ENCODE peak calls at places on chromosomes 2 and 18, in seven cellular contexts. W is brain microvascular endothelial cell, A is HL-60, C is right cardiac atrium, I is ovary, E is right lobe of liver, O is K562. T is an unnamed sample.

GRCh38 chr2:132550285-132550684 is 119.7 kb downstream of the LYPD1 start:
- DNase-seq in W (no peak), A (no peak), C (no peak), I (no peak), E (no peak), O (no peak), T (no peak)

GRCh38 chr2:201933792-201934229 is 99.8 kb upstream of the FZD7 start:
- DNase-seq in W (no peak), A (no peak), C (no peak), I (no peak), E (no peak), O (no peak), T (no peak)

GRCh38 chr2:96506016-96506906 is 1.1 kb upstream of the NEURL3 start:
- DNase-seq in W (no peak), A (no peak), C (no peak), I (no peak), E (no peak), O (no peak), T (no peak)

GRCh38 chr18:48002933-48003365 is 72.5 kb upstream of the SMAD2 start:
- DNase-seq in W (peak), A (no peak), C (peak), I (no peak), E (peak), O (no peak), T (no peak)

GRCh38 chr18:72940509-72940908 is 72.7 kb upstream of the NETO1 start:
- DNase-seq in W (no peak), A (no peak), C (no peak), I (no peak), E (no peak), O (no peak), T (no peak)

GRCh38 chr2:224778474-224778877 is 62.3 kb upstream of the CCDC195 start:
- DNase-seq in W (peak), A (peak), C (peak), I (no peak), E (no peak), O (peak), T (peak)

GRCh38 chr2:222976521-222977076 is 75.4 kb upstream of the KCNE4 start:
- DNase-seq in W (no peak), A (no peak), C (no peak), I (no peak), E (no peak), O (no peak), T (no peak)

GRCh38 chr2:205727174-205727573 is 44.9 kb downstream of the NRP2 start:
- DNase-seq in W (no peak), A (no peak), C (no peak), I (no peak), E (no peak), O (no peak), T (no peak)

GRCh38 chr2:31028415-31028814 is 109.8 kb downstream of the GALNT14 start:
- DNase-seq in W (no peak), A (no peak), C (no peak), I (no peak), E (no peak), O (no peak), T (no peak)

GRCh38 chr2:120360307-120360855 is 14.4 kb downstream of the INHBB start:
- DNase-seq in W (peak), A (no peak), C (no peak), I (no peak), E (no peak), O (no peak), T (no peak)

GRCh38 chr2:156331572-156332451 is 709 bp downstream of the NR4A2 start:
- DNase-seq in W (peak), A (peak), C (peak), I (peak), E (peak), O (peak), T (peak)

GRCh38 chr2:164496421-164496820 is 124.9 kb downstream of the GRB14 start:
- DNase-seq in W (no peak), A (no peak), C (no peak), I (no peak), E (no peak), O (no peak), T (no peak)

DNA sequence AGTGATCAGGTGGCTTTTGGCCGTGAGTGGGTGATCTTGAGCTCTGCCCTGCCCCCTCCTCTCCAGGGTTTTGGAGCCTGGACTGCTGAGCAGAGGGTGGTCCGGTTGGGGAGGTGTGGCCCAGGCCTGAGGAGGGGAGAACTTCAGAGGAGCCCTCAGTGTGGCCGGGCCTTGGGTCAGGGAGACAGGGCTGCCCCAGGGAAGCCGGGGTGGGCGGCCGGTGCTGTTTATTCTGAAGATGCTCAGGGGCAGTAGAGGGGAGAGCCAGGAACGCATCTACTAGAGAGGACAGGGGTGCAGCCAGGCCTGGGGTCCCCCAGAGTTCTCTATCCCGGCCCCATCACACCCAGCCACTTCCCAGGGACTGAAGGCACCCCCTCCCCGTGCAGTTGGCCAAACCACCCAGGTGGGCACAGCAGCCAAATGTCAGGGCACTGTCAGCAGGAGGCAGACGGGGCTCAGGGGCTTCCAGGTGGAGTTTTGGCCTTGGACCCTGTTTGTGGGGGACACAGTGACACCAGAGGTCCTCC is 971 bp downstream of the ERFE start:
- DNase-seq in W (no peak), A (no peak), C (no peak), I (no peak), E (peak), O (no peak), T (no peak)
- H3K4me3 ChIP-seq in W (no peak), A (no peak), C (no peak), I (no peak), E (no peak), O (peak), T (no peak)

DNA sequence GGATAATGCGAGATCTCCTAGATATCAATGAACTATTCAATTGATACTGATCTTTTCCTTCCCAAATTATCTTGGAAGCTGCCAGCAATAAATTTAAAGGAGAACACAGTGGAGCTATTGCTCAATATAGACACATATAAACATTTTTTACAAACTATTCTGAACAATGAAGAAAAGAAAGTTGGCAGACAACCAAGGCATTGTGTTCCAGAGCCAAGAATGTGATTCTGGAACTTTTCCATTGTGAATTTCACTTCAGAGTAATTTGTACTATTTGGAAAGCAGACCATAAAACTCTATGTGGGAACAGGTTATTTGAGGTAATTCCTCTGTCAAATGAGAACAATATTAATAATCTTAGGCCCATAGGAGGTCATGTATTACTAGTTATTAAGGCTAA is 588.2 kb downstream of the IRS1 start:
- DNase-seq in W (peak), A (no peak), C (no peak), I (no peak), E (no peak), O (no peak), T (no peak)
- H3K27ac ChIP-seq in W (peak), A (no peak), C (no peak), I (no peak), E (no peak), O (no peak), T (no peak)

DNA sequence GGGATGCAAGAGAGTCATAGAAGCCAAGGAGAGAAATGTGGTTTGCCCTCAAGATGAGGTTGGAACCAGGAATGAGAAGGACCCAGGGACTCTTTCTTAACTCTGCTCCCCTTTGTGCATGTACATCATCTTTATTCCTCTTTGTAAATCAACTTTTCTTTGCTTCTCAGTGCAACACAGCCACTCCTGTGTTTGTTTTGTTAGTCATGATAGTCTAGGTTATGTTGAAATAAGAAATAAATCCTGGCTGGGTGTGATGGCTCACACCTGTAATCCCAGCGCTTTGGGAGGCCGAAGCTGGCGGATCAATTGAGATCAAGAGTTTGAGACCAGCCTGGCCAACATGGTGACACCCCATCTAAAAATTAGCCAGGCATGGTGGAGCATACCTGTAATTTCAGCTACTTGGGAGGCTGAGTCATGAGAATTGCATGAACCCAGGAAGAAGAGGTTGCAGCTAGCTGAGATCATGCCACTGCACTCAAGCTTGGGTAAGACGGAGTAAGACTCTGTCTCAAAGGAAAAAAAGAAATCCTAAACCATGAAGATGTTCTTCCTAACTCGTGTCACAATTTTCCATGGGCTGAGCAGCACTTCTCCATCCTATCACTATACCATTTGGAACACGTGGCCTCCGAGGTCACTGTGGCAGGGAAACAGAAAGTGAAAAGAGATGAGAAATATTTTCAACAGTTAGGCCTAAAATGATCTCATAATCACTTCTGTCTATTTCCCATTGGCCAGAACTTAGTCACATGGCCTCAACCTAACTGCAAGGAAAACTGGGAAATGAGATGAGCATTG is 73.0 kb upstream of the TMEM17 start:
- DNase-seq in W (peak), A (no peak), C (no peak), I (no peak), E (no peak), O (no peak), T (no peak)
- H3K4me3 ChIP-seq in W (no peak), A (no peak), C (no peak), I (no peak), E (no peak), O (no peak), T (no peak)

GRCh38 chr2:237505188-237505939 is 18.3 kb downstream of the MLPH start:
- DNase-seq in W (no peak), A (no peak), C (no peak), I (no peak), E (no peak), O (no peak), T (no peak)

GRCh38 chr2:237500681-237501424 is 13.8 kb downstream of the MLPH start:
- DNase-seq in W (peak), A (no peak), C (no peak), I (no peak), E (no peak), O (peak), T (no peak)

GRCh38 chr2:237498341-237498740 is 11.3 kb downstream of the MLPH start:
- DNase-seq in W (no peak), A (no peak), C (no peak), I (peak), E (no peak), O (no peak), T (no peak)

GRCh38 chr2:237497820-237498128 is 10.7 kb downstream of the MLPH start:
- DNase-seq in W (no peak), A (no peak), C (no peak), I (peak), E (no peak), O (no peak), T (no peak)

DNA sequence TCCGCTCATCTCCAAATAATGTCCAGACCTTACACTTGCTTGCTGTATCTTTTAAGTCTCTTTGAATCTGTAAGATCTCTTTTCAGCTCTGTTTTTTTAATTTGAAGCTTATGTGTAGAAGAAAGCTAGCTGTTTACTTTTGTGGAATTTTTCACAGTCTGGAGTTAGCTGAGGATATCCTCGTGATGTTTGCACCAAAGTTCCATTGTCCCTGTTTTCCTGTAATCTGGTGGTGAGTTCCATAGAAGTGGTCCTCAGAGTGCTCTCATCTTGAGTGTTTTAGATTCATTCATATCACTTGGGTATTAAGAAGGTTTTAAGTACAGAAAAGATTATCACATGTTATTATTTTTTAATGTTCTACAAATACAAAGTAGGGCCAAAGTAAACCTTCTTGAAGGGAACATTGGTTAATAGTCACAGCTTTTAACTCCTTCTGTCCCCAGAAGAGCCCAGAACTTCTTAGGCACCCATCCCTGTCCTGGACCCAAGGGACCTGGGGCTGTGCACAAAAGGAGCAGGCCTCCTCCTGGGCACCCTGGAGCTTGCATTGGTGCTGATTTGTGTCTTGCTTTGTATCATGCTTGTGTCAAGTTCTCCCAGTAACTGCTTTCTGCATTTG is 15.0 kb downstream of the MLPH start:
- DNase-seq in W (no peak), A (no peak), C (no peak), I (no peak), E (no peak), O (no peak), T (no peak)
- H3K27ac ChIP-seq in W (peak), A (no peak), C (no peak), I (no peak), E (peak), O (no peak), T (no peak)

GRCh38 chr2:231127480-231127879 is 2.6 kb upstream of the HTR2B start:
- DNase-seq in W (no peak), A (no peak), C (no peak), I (no peak), E (no peak), O (no peak), T (no peak)

GRCh38 chr2:231125272-231125671 is 430 bp upstream of the HTR2B start:
- DNase-seq in W (no peak), A (no peak), C (no peak), I (no peak), E (no peak), O (no peak), T (peak)

GRCh38 chr2:231124833-231125232 is at the start of gene HTR2B:
- DNase-seq in W (no peak), A (no peak), C (no peak), I (no peak), E (no peak), O (no peak), T (no peak)

GRCh38 chr2:231126123-231126522 is 1.3 kb upstream of the HTR2B start:
- DNase-seq in W (no peak), A (no peak), C (no peak), I (no peak), E (no peak), O (no peak), T (no peak)

DNA sequence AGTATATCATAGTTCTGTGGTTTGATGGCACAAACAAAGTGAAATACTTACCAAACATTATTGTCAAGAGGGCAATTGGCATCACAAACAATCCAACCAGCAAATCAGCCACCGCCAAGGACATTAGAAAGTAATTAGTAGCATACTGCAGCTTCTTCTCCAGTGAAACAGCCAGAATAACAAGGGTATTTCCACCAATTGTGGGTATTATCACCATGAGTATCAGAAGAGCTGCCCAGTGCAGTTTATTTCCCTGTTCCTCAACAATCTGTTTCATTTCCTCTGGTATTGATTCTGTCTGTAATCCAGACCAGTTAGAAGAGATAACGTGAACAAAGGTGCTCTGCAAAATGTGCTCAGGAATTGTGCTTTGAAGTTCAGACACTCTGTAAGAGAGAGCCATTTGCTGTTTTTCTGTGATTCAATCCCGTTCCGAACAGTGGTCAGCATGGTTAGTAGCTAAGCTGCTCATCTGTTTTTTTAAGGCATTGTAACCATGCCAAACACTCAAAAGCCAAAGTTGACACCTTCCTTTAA is 1.4 kb downstream of the HTR2B start:
- DNase-seq in W (peak), A (no peak), C (no peak), I (no peak), E (no peak), O (no peak), T (no peak)
- H3K4me3 ChIP-seq in W (no peak), A (no peak), C (peak), I (peak), E (peak), O (no peak), T (no peak)